ENCODE peak calls at places on chromosome 3, in five cellular contexts. A is A549, U is BJ, X is upper lobe of right lung, N is AG04450. R is an unnamed sample.

GRCh38 chr3:20488101-20488500 is 302.1 kb upstream of the SGO1 start:
- DNase-seq in U (no peak), N (no peak), X (no peak), A (no peak), R (no peak)

GRCh38 chr3:131530843-131531242 is 28.1 kb upstream of the MRPL3 start:
- DNase-seq in U (no peak), N (no peak), X (no peak), A (no peak), R (no peak)

GRCh38 chr3:158108596-158108995 is 1.3 kb upstream of the RSRC1 start:
- DNase-seq in U (no peak), N (no peak), A (no peak), X (no peak), R (no peak)

GRCh38 chr3:188223936-188224335 is 70.0 kb downstream of the LPP start:
- DNase-seq in X (no peak), U (no peak), A (no peak), N (no peak), R (no peak)

GRCh38 chr3:127975153-127975552 is 60.1 kb downstream of the KBTBD12 start:
- DNase-seq in X (no peak), U (no peak), N (no peak), A (no peak), R (no peak)

GRCh38 chr3:66985336-66985920 is 12.7 kb upstream of the KBTBD8 start:
- DNase-seq in X (no peak), N (no peak), A (no peak), U (no peak), R (no peak)

GRCh38 chr3:50617096-50617791 is at the start of gene MAPKAPK3:
- DNase-seq in U (no peak), N (no peak), X (peak; percentile 87), A (no peak), R (peak; percentile 92)

GRCh38 chr3:75101329-75102147 is 487.1 kb upstream of the CNTN3 start:
- DNase-seq in U (no peak), A (no peak), N (no peak), X (peak; percentile 54), R (no peak)

GRCh38 chr3:46469680-46470357 is 5.1 kb upstream of the LTF start:
- DNase-seq in N (no peak), U (no peak), X (no peak), A (no peak), R (no peak)

GRCh38 chr3:151873433-151873832 is at the start of gene SUCNR1:
- DNase-seq in A (no peak), N (no peak), X (no peak), U (no peak), R (no peak)

GRCh38 chr3:49198161-49198560 is 26.8 kb downstream of the KLHDC8B start:
- DNase-seq in N (no peak), A (no peak), X (no peak), U (no peak), R (no peak)

GRCh38 chr3:159765860-159766294 is 222.8 kb upstream of the IL12A start:
- DNase-seq in A (no peak), N (no peak), U (no peak), X (no peak), R (no peak)

GRCh38 chr3:24591661-24592555 is 97.3 kb upstream of the THRB start:
- DNase-seq in U (peak; percentile 18), N (no peak), X (no peak), A (peak; percentile 53), R (no peak)

GRCh38 chr3:29079358-29079757 is 201.5 kb upstream of the RBMS3 start:
- DNase-seq in U (no peak), A (no peak), X (no peak), N (no peak), R (no peak)

GRCh38 chr3:64896173-64896925 is 208.5 kb upstream of the ADAMTS9 start:
- DNase-seq in A (no peak), N (no peak), X (no peak), U (no peak), R (no peak)

GRCh38 chr3:71371282-71371681 is 212.2 kb downstream of the FOXP1 start:
- DNase-seq in X (no peak), N (no peak), U (no peak), A (no peak), R (no peak)

GRCh38 chr3:49462222-49462621 is 7.8 kb upstream of the DAG1 start:
- DNase-seq in X (no peak), N (no peak), U (no peak), A (peak; percentile 61), R (no peak)

GRCh38 chr3:111761309-111761795 is 97.7 kb upstream of the PHLDB2 start:
- DNase-seq in U (peak; percentile 60), N (no peak), X (no peak), A (peak; percentile 39), R (no peak)

GRCh38 chr3:8589880-8590556 is 54.6 kb downstream of the SSUH2 start:
- DNase-seq in U (peak; percentile 67), N (peak; percentile 30), X (no peak), A (no peak), R (no peak)

GRCh38 chr3:7574435-7574834 is 713.5 kb downstream of the GRM7 start:
- DNase-seq in X (no peak), A (no peak), U (no peak), N (no peak), R (no peak)

GRCh38 chr3:19539488-19540395 is 391.4 kb downstream of the KCNH8 start:
- DNase-seq in A (no peak), U (no peak), N (no peak), X (no peak), R (no peak)

GRCh38 chr3:32315441-32315840 is 76.2 kb upstream of the CMTM7 start:
- DNase-seq in U (no peak), X (no peak), N (no peak), A (no peak), R (no peak)

GRCh38 chr3:99730870-99731269 is 86.8 kb upstream of the CMSS1 start:
- DNase-seq in U (no peak), N (no peak), X (no peak), A (no peak), R (no peak)

GRCh38 chr3:31275038-31275562 is 257.6 kb upstream of the STT3B start:
- DNase-seq in X (no peak), U (peak; percentile 23), N (peak; percentile 20), A (peak; percentile 80), R (no peak)

GRCh38 chr3:94036909-94037507 is 8.6 kb upstream of the STX19 start:
- DNase-seq in X (no peak), N (peak; percentile 4), U (no peak), A (peak; percentile 56), R (no peak)

GRCh38 chr3:130386604-130387263 is 41.3 kb downstream of the COL6A5 start:
- DNase-seq in U (no peak), N (no peak), A (no peak), X (no peak), R (no peak)

DNA sequence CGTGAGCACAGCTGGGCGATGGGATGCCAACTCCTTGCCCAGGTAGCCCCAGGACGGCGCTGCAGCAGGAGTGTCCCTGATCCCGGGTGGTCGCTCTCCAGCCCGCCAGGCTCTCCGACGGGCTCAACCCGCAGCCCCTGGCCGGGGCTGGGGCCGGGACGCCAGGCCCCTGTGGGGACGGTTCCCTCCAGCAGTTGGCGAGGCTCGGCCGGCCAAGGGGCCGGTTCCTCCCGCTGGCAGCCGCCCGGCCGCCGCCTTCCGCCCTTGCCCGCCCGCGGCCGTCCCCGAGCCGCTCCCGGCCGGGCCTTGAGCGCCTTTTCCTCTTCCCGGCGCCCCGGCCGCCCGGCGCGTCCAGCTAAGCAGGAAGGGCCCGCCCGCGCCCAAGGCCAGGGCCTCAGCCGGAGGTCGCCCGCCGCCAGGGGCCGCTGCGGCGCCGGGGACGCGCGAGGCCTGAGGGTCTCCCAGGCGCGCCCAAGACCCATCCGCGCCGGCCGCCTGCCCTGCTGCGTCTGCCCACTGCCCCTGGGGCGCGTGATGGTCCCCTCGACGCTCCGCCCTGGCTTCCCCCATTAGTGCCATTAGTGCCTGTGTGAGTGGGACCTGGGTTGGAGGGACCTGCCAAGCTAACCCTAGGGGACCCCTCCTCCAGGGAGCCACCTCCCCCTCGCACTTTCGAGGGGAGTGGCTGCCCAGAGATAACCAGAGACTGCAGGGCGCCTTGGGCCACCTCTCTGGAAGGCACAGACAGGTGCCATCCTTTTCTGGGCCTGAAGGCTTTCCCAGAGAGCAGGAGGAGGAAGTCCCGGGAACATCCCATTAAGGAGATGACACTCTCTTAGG is 106.4 kb downstream of the FBLN2 start:
- DNase-seq in A (peak; percentile 53), N (no peak), X (peak; percentile 77), U (no peak), R (peak; percentile 87)
- H3K4me3 ChIP-seq in A (peak overlapping the region; percentile 31), N (no peak overlapping the region), X (peak overlapping the region; percentile 26), U (no peak overlapping the region), R (peak overlapping the region; percentile 11)

DNA sequence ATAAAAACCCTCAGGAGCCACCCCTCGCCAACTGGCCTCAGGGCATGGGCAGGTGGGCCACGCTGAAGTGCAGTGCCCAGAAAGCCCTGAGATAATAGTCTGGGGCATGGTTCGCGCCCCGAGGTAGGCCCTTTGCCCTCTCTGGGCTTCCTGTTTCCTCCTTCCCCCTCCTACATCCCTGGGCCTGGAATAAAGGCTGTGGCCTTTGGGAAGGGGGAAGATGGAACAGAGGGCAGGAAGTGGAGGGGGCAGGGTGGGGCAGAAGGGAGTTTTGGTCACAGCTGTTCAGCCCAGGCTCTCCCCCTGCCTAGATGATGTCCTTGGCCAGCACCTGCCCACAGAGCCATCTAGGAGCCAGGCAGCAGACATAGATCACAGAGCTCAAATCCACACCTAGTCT is 11.3 kb downstream of the CSRNP1 start:
- DNase-seq in X (no peak), A (no peak), N (no peak), U (no peak), R (no peak)
- H3K4me3 ChIP-seq in X (no peak overlapping the region), A (no peak overlapping the region), N (no peak overlapping the region), U (no peak overlapping the region), R (no peak overlapping the region)

GRCh38 chr3:134148534-134148933 is 102.1 kb downstream of the RYK start:
- DNase-seq in A (no peak), X (no peak), N (no peak), U (no peak), R (no peak)

GRCh38 chr3:134145183-134145582 is 105.5 kb downstream of the RYK start:
- DNase-seq in A (no peak), U (no peak), N (no peak), X (no peak), R (no peak)

GRCh38 chr3:134144694-134145093 is 106.0 kb downstream of the RYK start:
- DNase-seq in N (no peak), A (no peak), U (no peak), X (no peak), R (no peak)

GRCh38 chr3:134147411-134147810 is 103.2 kb downstream of the RYK start:
- DNase-seq in U (no peak), A (no peak), X (no peak), N (no peak), R (no peak)

GRCh38 chr3:134143828-134144390 is 106.8 kb downstream of the RYK start:
- DNase-seq in X (no peak), U (no peak), N (no peak), A (no peak), R (no peak)
- H3K4me3 ChIP-seq in X (no peak overlapping the region), U (no peak overlapping the region), N (no peak overlapping the region), A (no peak overlapping the region), R (no peak overlapping the region)

GRCh38 chr3:149536429-149536828 is 61.9 kb downstream of the TM4SF4 start:
- DNase-seq in N (no peak), X (peak; percentile 74), U (no peak), A (peak; percentile 55), R (no peak)

GRCh38 chr3:149538371-149538770 is 63.9 kb downstream of the TM4SF4 start:
- DNase-seq in N (no peak), A (no peak), U (no peak), X (no peak), R (no peak)

GRCh38 chr3:149542375-149543312 is 68.1 kb downstream of the TM4SF4 start:
- DNase-seq in A (peak; percentile 78), N (no peak), U (no peak), X (no peak), R (no peak)

GRCh38 chr3:149541091-149541491 is 66.6 kb downstream of the TM4SF4 start:
- DNase-seq in X (no peak), N (no peak), A (peak; percentile 78), U (no peak), R (no peak)

GRCh38 chr3:149539491-149539890 is 65.0 kb downstream of the TM4SF4 start:
- DNase-seq in U (no peak), X (no peak), N (no peak), A (no peak), R (no peak)
- H3K4me3 ChIP-seq in U (no peak overlapping the region), X (no peak overlapping the region), N (no peak overlapping the region), A (peak overlapping the region; percentile 35), R (no peak overlapping the region)